ENCODE peak calls at places on chromosomes 5 and 9, in nine cellular contexts. H is naive thymus-derived CD4-positive, alpha-beta T cell; D is CD4-positive, alpha-beta memory T cell; R is GM23248; O is CD8-positive, alpha-beta memory T cell; M is adrenal gland; A is PC-9; N is CD8-positive, alpha-beta T cell; G is RWPE2. J is an unnamed sample. For H3K27me3, the result is how much of the 10 kb centered on the place peaks cover.

GRCh38 chr5:18745988-18746615 is 1111.8 kb downstream of the TAF11L14 start:
- DNase-seq in H (peak), D (peak), R (peak), O (peak), M (no peak), A (peak), N (no peak), G (no peak), J (peak)

GRCh38 chr5:60598424-60598823 is 101.5 kb downstream of the DEPDC1B start:
- DNase-seq in H (no peak), D (no peak), R (no peak), O (no peak), M (no peak), A (no peak), N (no peak), G (no peak), J (no peak)

GRCh38 chr9:37938121-37938906 is 34.4 kb upstream of the SLC25A51 start:
- DNase-seq in H (no peak), D (no peak), R (peak), O (no peak), M (peak), A (peak), N (no peak), G (no peak), J (peak)

GRCh38 chr9:124472770-124473169 is 22.5 kb downstream of the ADGRD2 start:
- DNase-seq in H (no peak), D (no peak), R (no peak), O (no peak), M (no peak), A (no peak), N (no peak), G (no peak), J (no peak)

GRCh38 chr5:181127907-181128626 is 2.9 kb downstream of the OR2V1 start:
- DNase-seq in H (no peak), D (no peak), R (no peak), O (no peak), M (no peak), A (no peak), N (no peak), G (peak), J (no peak)

GRCh38 chr5:14816999-14817761 is 54.4 kb downstream of the ANKH start:
- DNase-seq in H (no peak), D (no peak), R (peak), O (no peak), M (no peak), A (no peak), N (no peak), G (peak), J (no peak)

GRCh38 chr9:120901704-120902103 is 24.7 kb upstream of the PHF19 start:
- DNase-seq in H (no peak), D (no peak), R (no peak), O (no peak), M (no peak), A (no peak), N (no peak), G (no peak), J (no peak)

GRCh38 chr5:55816342-55816741 is 34.8 kb upstream of the IL31RA start:
- DNase-seq in H (no peak), D (no peak), R (peak), O (no peak), M (no peak), A (peak), N (no peak), G (no peak), J (no peak)

GRCh38 chr5:137212471-137212870 is 286.7 kb downstream of the SPOCK1 start:
- DNase-seq in H (no peak), D (no peak), R (no peak), O (no peak), M (no peak), A (no peak), N (no peak), G (no peak), J (no peak)

GRCh38 chr9:26723486-26723885 is 169.1 kb downstream of the CAAP1 start:
- DNase-seq in H (no peak), D (no peak), R (peak), O (no peak), M (peak), A (no peak), N (no peak), G (peak), J (peak)

GRCh38 chr5:146877783-146878470 is 630 bp downstream of the PPP2R2B start:
- DNase-seq in H (peak), D (peak), R (peak), O (peak), M (peak), A (no peak), N (no peak), G (peak), J (no peak)

GRCh38 chr9:135241381-135242380 is 154.2 kb downstream of the OLFM1 start:
- DNase-seq in H (no peak), D (no peak), R (no peak), O (no peak), M (no peak), A (no peak), N (no peak), G (peak), J (no peak)

GRCh38 chr9:104961701-104962359 is 33.9 kb upstream of the ABCA1 start:
- DNase-seq in H (no peak), D (no peak), R (peak), O (no peak), M (no peak), A (no peak), N (no peak), G (no peak), J (no peak)

GRCh38 chr5:1386274-1386717 is 41.4 kb upstream of the CLPTM1L start:
- DNase-seq in H (peak), D (peak), R (peak), O (peak), M (peak), A (no peak), N (peak), G (no peak), J (no peak)

GRCh38 chr9:13485068-13485596 is 205.6 kb upstream of the MPDZ start:
- DNase-seq in H (no peak), D (no peak), R (peak), O (no peak), M (peak), A (peak), N (no peak), G (no peak), J (no peak)

GRCh38 chr5:78109891-78110324 is 184.6 kb downstream of the AP3B1 start:
- DNase-seq in H (no peak), D (no peak), R (no peak), O (no peak), M (no peak), A (no peak), N (no peak), G (no peak), J (no peak)

GRCh38 chr5:96638566-96638965 is 23.6 kb upstream of the CAST start:
- DNase-seq in H (no peak), D (no peak), R (no peak), O (no peak), M (no peak), A (no peak), N (no peak), G (no peak), J (no peak)

GRCh38 chr5:83554686-83555085 is 83.1 kb downstream of the VCAN start:
- DNase-seq in H (no peak), D (no peak), R (peak), O (no peak), M (no peak), A (no peak), N (no peak), G (no peak), J (no peak)

GRCh38 chr5:90554358-90555006 is 4.1 kb upstream of the ADGRV1 start:
- DNase-seq in H (no peak), D (peak), R (no peak), O (no peak), M (no peak), A (no peak), N (no peak), G (no peak), J (no peak)

GRCh38 chr5:90555666-90556065 is 2.9 kb upstream of the ADGRV1 start:
- DNase-seq in H (no peak), D (no peak), R (no peak), O (no peak), M (no peak), A (no peak), N (no peak), G (no peak), J (no peak)

GRCh38 chr5:90557871-90558270 is 726 bp upstream of the ADGRV1 start:
- DNase-seq in H (no peak), D (no peak), R (no peak), O (no peak), M (no peak), A (no peak), N (no peak), G (no peak), J (peak)

GRCh38 chr5:90558344-90559192 is at the start of gene ADGRV1:
- DNase-seq in H (peak), D (peak), R (peak), O (no peak), M (peak), A (peak), N (no peak), G (peak), J (peak)

DNA sequence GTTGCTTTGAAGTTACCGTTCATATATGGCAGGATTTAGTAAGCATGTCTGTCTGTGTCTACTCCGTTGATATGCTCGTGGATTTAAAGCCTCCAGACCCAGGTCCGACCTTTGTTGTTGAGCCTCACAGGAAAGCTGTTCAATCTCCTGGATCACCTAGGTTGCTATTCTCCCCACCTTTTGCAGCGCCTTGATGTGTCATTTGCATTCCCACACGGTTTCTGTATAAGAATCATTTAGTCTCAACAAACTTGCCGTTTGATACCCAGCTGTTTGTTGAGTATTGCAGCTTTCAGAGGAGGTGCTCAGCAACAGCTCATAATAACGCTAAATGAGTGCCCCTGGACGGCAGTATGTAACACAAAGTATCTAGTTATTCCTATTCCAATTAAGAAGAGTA is 1.2 kb upstream of the ADGRV1 start:
- DNase-seq in H (no peak), D (no peak), R (no peak), O (no peak), M (no peak), A (no peak), N (no peak), G (no peak), J (no peak)
- H3K27me3 ChIP-seq in H (under half), D (under half), R (half or more), O (under half), M (under half), A (half or more), N (under half), G (half or more), J (under half)

GRCh38 chr5:116738948-116739339 is 164.3 kb upstream of the SEMA6A start:
- DNase-seq in H (no peak), D (no peak), R (no peak), O (no peak), M (no peak), A (no peak), N (no peak), G (no peak), J (peak)
- H3K27ac ChIP-seq in H (no peak), D (no peak), R (no peak), O (no peak), M (no peak), A (no peak), N (no peak), G (no peak), J (peak)

GRCh38 chr9:88481933-88482332 is 53.0 kb upstream of the NXNL2 start:
- DNase-seq in H (no peak), D (no peak), R (no peak), O (no peak), M (no peak), A (no peak), N (no peak), G (no peak), J (no peak)

GRCh38 chr9:88478236-88478635 is 56.7 kb upstream of the NXNL2 start:
- DNase-seq in H (no peak), D (no peak), R (no peak), O (no peak), M (no peak), A (no peak), N (no peak), G (no peak), J (no peak)

GRCh38 chr9:88477300-88477751 is 57.7 kb upstream of the NXNL2 start:
- DNase-seq in H (no peak), D (no peak), R (peak), O (no peak), M (no peak), A (peak), N (no peak), G (no peak), J (no peak)

GRCh38 chr9:88476491-88477271 is 58.3 kb upstream of the NXNL2 start:
- DNase-seq in H (no peak), D (no peak), R (peak), O (no peak), M (no peak), A (no peak), N (no peak), G (no peak), J (peak)
- H3K4me3 ChIP-seq in H (no peak), D (no peak), R (peak), O (no peak), M (no peak), A (no peak), N (no peak), G (no peak), J (no peak)

GRCh38 chr9:132160802-132161742 is 786 bp upstream of the NTNG2 start:
- DNase-seq in H (peak), D (peak), R (peak), O (peak), M (peak), A (no peak), N (peak), G (no peak), J (peak)

GRCh38 chr9:132155514-132155913 is 6.3 kb upstream of the NTNG2 start:
- DNase-seq in H (no peak), D (no peak), R (no peak), O (no peak), M (no peak), A (no peak), N (no peak), G (no peak), J (no peak)

GRCh38 chr9:132156256-132156655 is 5.6 kb upstream of the NTNG2 start:
- DNase-seq in H (no peak), D (no peak), R (no peak), O (no peak), M (no peak), A (no peak), N (no peak), G (no peak), J (no peak)

GRCh38 chr9:132154925-132155324 is 6.9 kb upstream of the NTNG2 start:
- DNase-seq in H (no peak), D (no peak), R (no peak), O (no peak), M (no peak), A (no peak), N (no peak), G (no peak), J (no peak)

DNA sequence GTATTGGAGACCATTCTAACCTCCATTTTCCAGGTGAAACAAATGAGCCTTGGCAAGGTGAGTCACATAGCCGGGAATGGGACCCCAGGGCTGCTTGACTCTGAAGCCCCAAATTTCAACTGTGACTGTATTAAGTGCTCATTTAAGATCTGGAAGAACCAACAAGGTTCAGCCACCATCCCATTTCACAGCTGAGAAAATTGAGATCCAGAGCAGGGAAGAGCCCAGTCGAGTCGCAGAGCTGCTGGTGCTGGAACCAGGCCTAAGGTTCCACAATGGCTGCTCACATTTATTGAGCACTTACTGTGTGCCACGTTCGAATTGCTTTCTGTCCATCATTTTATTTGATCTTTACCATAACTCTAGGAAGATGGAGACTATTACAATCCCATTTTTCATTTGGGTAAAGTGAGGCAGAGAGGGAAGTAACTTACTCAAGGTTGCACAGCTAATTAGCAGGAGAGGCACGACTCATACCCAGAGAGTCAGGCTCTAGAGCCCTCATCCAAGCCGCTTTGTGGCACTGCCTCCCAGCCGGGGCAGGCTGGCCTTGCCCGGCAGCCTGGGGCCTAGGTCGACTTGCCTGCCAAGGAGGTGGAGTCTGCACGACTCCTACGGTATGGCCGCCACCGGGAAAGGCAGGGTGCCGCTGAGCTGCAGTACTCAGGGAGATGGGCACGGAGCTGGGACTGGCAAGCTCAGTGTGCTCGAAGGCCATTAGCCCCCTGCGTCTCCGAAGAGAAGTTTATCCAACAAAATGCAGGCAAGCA is 4.3 kb upstream of the NTNG2 start:
- DNase-seq in H (no peak), D (no peak), R (no peak), O (no peak), M (peak), A (no peak), N (no peak), G (no peak), J (no peak)
- H3K27me3 ChIP-seq in H (under half), D (under half), R (half or more), O (under half), M (under half), A (half or more), N (under half), G (under half), J (under half)

DNA sequence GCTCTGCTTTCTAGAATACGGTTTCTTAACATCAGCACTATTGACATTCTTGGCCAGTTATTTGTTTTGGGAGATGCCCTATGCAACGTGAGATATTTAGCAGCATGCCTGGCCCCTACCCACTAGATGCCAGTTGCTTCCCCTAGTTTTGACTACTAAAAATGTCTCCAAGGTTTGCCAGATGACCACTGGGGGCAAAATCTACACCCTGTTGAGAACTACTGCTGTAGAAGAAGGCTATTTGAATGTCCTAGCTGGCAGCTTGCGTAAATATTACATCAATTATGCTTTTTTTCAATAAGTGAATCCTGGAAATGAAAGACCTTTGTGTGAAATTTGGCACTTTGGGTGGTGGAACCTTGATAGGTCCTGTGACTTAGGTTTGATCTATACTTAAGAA is 5.0 kb downstream of the NCBP1 start:
- DNase-seq in H (no peak), D (no peak), R (peak), O (no peak), M (no peak), A (no peak), N (no peak), G (no peak), J (no peak)
- H3K27ac ChIP-seq in H (no peak), D (no peak), R (no peak), O (no peak), M (no peak), A (no peak), N (no peak), G (no peak), J (no peak)

J was measured in SJCRH30.